ENCODE peak calls at places on chromosomes 1 and 21, in nine cellular contexts. S is activated T-helper 1 cell treated with anti-CD3 and anti-CD28 coated beads, Interleukin-12 subunit alpha, Interleukin-12 subunit beta, Interleukin-2, Interleukin-4 antibody, amounts not matched to agents 30 ng/mL and 10 ng/mL and 1 ng/mL, durations not matched to agents 14 hours and 24 hours and 36 hours; R is ACHN; X is HT1080; G is NCI-H774; T is foreskin fibroblast; A is stimulated activated CD4-positive, alpha-beta T cell treated with anti-CD3 and anti-CD28 coated beads, Interleukin-2, amount 100 ng/mL, for 24 hours; Z is H54; Y is H7. O is an unnamed sample.

GRCh38 chr21:42448683-42449082 is 45.0 kb downstream of the UBASH3A start:
- DNase-seq in S (no peak), R (no peak), X (no peak), G (no peak), T (no peak), A (no peak), Z (no peak), Y (no peak), O (no peak)

GRCh38 chr1:64572222-64572900 is 102.4 kb downstream of the CACHD1 start:
- DNase-seq in S (no peak), R (no peak), X (no peak), G (no peak), T (no peak), A (no peak), Z (no peak), Y (peak; percentile 25), O (no peak)

GRCh38 chr1:45221716-45222115 is 15.3 kb upstream of the ZSWIM5 start:
- DNase-seq in S (no peak), R (no peak), X (peak; percentile 13), G (no peak), T (peak; percentile 47), A (no peak), Z (no peak), Y (peak; percentile 19), O (peak; percentile 42)

GRCh38 chr21:21860888-21861287 is 862.7 kb downstream of the NCAM2 start:
- DNase-seq in S (no peak), R (peak; percentile 5), X (peak; percentile 72), G (no peak), T (no peak), A (no peak), Z (no peak), Y (no peak), O (no peak)

GRCh38 chr1:192700834-192701271 is 64.9 kb downstream of the RGS13 start:
- DNase-seq in S (no peak), R (peak; percentile 60), X (peak; percentile 57), G (no peak), T (peak; percentile 84), A (no peak), Z (no peak), Y (no peak), O (no peak)

GRCh38 chr21:39386194-39386593 is 37.3 kb upstream of the HMGN1 start:
- DNase-seq in S (no peak), R (no peak), X (no peak), G (no peak), T (no peak), A (no peak), Z (no peak), Y (peak; percentile 51), O (peak; percentile 74)

GRCh38 chr1:62144238-62144831 is 50.3 kb upstream of the L1TD1 start:
- DNase-seq in S (peak; percentile 6), R (peak; percentile 46), X (peak; percentile 44), G (peak; percentile 33), T (peak; percentile 40), A (peak; percentile 24), Z (peak; percentile 12), Y (peak; percentile 63), O (peak; percentile 50)

GRCh38 chr1:55313903-55314302 is 98.7 kb upstream of the USP24 start:
- DNase-seq in S (no peak), R (no peak), X (peak; percentile 14), G (no peak), T (no peak), A (no peak), Z (no peak), Y (no peak), O (peak; percentile 3)

GRCh38 chr1:21510113-21510493 is 880 bp downstream of the ALPL start:
- DNase-seq in S (no peak), R (no peak), X (no peak), G (no peak), T (no peak), A (no peak), Z (no peak), Y (peak; percentile 91), O (no peak)

GRCh38 chr1:202351725-202352124 is 3.2 kb downstream of the PPP1R12B start:
- DNase-seq in S (no peak), R (peak; percentile 20), X (no peak), G (no peak), T (no peak), A (no peak), Z (no peak), Y (no peak), O (no peak)

GRCh38 chr1:5238351-5239123 is 584.1 kb downstream of the AJAP1 start:
- DNase-seq in S (no peak), R (no peak), X (no peak), G (no peak), T (no peak), A (no peak), Z (no peak), Y (no peak), O (no peak)

GRCh38 chr1:39788758-39789570 is at the start of gene BMP8B:
- DNase-seq in S (peak; percentile 19), R (peak; percentile 66), X (no peak), G (peak; percentile 92), T (no peak), A (peak; percentile 40), Z (no peak), Y (peak; percentile 92), O (peak; percentile 73)

GRCh38 chr1:245990315-245991022 is 516.6 kb downstream of the SMYD3 start:
- DNase-seq in S (no peak), R (no peak), X (no peak), G (no peak), T (no peak), A (no peak), Z (no peak), Y (no peak), O (no peak)

GRCh38 chr1:19511117-19511516 is 25.8 kb upstream of the CAPZB start:
- DNase-seq in S (no peak), R (no peak), X (no peak), G (no peak), T (no peak), A (no peak), Z (no peak), Y (no peak), O (no peak)

GRCh38 chr1:212536586-212536985 is 72.0 kb upstream of the ATF3 start:
- DNase-seq in S (no peak), R (no peak), X (no peak), G (no peak), T (no peak), A (no peak), Z (no peak), Y (no peak), O (no peak)

GRCh38 chr1:209583408-209583807 is at the start of gene CAMK1G:
- DNase-seq in S (no peak), R (peak; percentile 8), X (peak; percentile 33), G (peak; percentile 17), T (peak; percentile 43), A (no peak), Z (peak; percentile 69), Y (peak; percentile 76), O (no peak)

GRCh38 chr1:162159515-162159914 is 90.0 kb downstream of the NOS1AP start:
- DNase-seq in S (no peak), R (no peak), X (no peak), G (peak; percentile 56), T (no peak), A (no peak), Z (no peak), Y (no peak), O (no peak)

GRCh38 chr21:20215959-20216358 is 782.2 kb upstream of the NCAM2 start:
- DNase-seq in S (no peak), R (no peak), X (no peak), G (no peak), T (no peak), A (no peak), Z (no peak), Y (no peak), O (no peak)

GRCh38 chr1:12568009-12568767 is 49.8 kb downstream of the DHRS3 start:
- DNase-seq in S (no peak), R (no peak), X (no peak), G (no peak), T (no peak), A (no peak), Z (no peak), Y (peak; percentile 21), O (no peak)

GRCh38 chr1:155127105-155127671 is 488 bp upstream of the EFNA1 start:
- DNase-seq in S (no peak), R (peak; percentile 36), X (peak; percentile 11), G (peak; percentile 52), T (peak; percentile 33), A (no peak), Z (no peak), Y (peak; percentile 78), O (no peak)

GRCh38 chr1:151825811-151826660 is 5.6 kb downstream of the RORC start:
- DNase-seq in S (no peak), R (no peak), X (no peak), G (no peak), T (no peak), A (no peak), Z (no peak), Y (peak; percentile 83), O (no peak)

GRCh38 chr1:240030236-240030635 is 61.4 kb upstream of the FMN2 start:
- DNase-seq in S (no peak), R (no peak), X (no peak), G (no peak), T (no peak), A (no peak), Z (no peak), Y (no peak), O (no peak)